ENCODE peak calls at places on chromosomes 1 and 21, in six cellular contexts. N, B, O, C, Q and W are unnamed samples.

GRCh38 chr1:18798533-18799445 is 60.7 kb downstream of the TAS1R2 start:
- DNase-seq in N (no peak), B (no peak), O (no peak), C (no peak), Q (no peak), W (no peak)

GRCh38 chr1:43885311-43885801 is 48.2 kb upstream of the ARTN start:
- DNase-seq in N (no peak), B (no peak), O (no peak), C (no peak), Q (no peak), W (no peak)

GRCh38 chr1:98340511-98340910 is 321.0 kb upstream of the SNX7 start:
- DNase-seq in N (no peak), B (no peak), O (no peak), C (no peak), Q (no peak), W (no peak)

GRCh38 chr1:174965006-174965971 is 34.5 kb upstream of the CACYBP start:
- DNase-seq in N (no peak), B (no peak), O (no peak), C (peak; percentile 58), Q (no peak), W (peak; percentile 23)

GRCh38 chr1:201348211-201348566 is 29.3 kb downstream of the TNNT2 start:
- DNase-seq in N (peak; percentile 26), B (peak; percentile 39), O (peak; percentile 74), C (no peak), Q (no peak), W (no peak)

GRCh38 chr1:231841616-231842344 is 215.2 kb downstream of the DISC1 start:
- DNase-seq in N (peak; percentile 90), B (no peak), O (no peak), C (no peak), Q (no peak), W (no peak)

GRCh38 chr1:197198333-197198732 is 51.9 kb upstream of the ASPM start:
- DNase-seq in N (no peak), B (no peak), O (no peak), C (no peak), Q (no peak), W (no peak)

GRCh38 chr1:233599542-233600073 is 14.3 kb upstream of the KCNK1 start:
- DNase-seq in N (no peak), B (no peak), O (no peak), C (no peak), Q (no peak), W (no peak)

GRCh38 chr1:30087465-30087864 is 635.9 kb downstream of the MATN1 start:
- DNase-seq in N (peak; percentile 6), B (no peak), O (no peak), C (no peak), Q (no peak), W (no peak)

GRCh38 chr1:47617381-47618221 is 179.8 kb downstream of the FOXD2 start:
- DNase-seq in N (no peak), B (no peak), O (no peak), C (no peak), Q (peak; percentile 55), W (no peak)

GRCh38 chr1:177629526-177629925 is 340.3 kb downstream of the SEC16B start:
- DNase-seq in N (no peak), B (no peak), O (no peak), C (no peak), Q (no peak), W (no peak)

GRCh38 chr21:39385299-39386145 is 36.6 kb upstream of the HMGN1 start:
- DNase-seq in N (peak; percentile 95), B (peak; percentile 86), O (peak; percentile 94), C (peak; percentile 72), Q (no peak), W (peak; percentile 22)

GRCh38 chr1:232890340-232890953 is 60.0 kb upstream of the NTPCR start:
- DNase-seq in N (no peak), B (no peak), O (no peak), C (no peak), Q (no peak), W (no peak)

DNA sequence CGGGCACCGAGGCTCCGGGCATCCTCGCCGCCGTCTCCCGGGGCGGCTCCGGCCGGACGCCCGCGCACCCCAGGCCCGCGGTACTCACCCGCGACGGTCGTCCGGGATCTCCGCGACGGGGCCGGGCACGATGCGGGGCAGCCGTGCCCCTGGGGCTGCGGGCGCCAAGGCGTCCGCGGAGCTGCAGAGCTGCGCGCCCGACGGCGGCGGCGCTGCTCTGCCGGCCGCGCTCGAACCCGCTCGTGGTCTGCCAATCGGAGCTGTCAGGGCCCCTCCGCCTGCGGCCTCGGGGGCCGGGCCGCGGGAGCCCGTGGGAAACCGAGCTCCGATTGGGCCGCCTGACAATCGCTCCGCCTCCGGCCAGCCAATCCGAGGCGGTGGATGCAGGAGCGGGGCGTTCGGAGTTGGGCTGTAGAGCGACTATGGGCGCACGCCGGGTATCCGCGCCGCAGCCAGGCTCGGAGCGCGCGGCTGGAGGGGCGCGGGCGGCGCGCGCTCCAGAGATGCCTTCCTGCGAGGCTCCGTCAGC is 100.6 kb upstream of the SOD1 start:
- DNase-seq in N (no peak), B (peak; percentile 96), O (peak; percentile 94), C (peak; percentile 84), Q (peak; percentile 89), W (peak; percentile 95)
- H3K27ac ChIP-seq in N (no peak overlapping the region), B (peak overlapping the region; percentile 90), O (no peak overlapping the region), C (no peak overlapping the region), Q (no peak overlapping the region), W (peak overlapping the region; percentile 52)

GRCh38 chr1:244383278-244383884 is 68.3 kb downstream of the ADSS2 start:
- DNase-seq in N (no peak), B (no peak), O (no peak), C (no peak), Q (peak; percentile 9), W (no peak)

GRCh38 chr1:244386595-244386994 is 65.1 kb downstream of the ADSS2 start:
- DNase-seq in N (no peak), B (no peak), O (no peak), C (no peak), Q (no peak), W (no peak)

GRCh38 chr1:244384066-244384465 is 67.6 kb downstream of the ADSS2 start:
- DNase-seq in N (no peak), B (no peak), O (no peak), C (no peak), Q (peak; percentile 13), W (no peak)

GRCh38 chr1:244387415-244387814 is 64.3 kb downstream of the ADSS2 start:
- DNase-seq in N (no peak), B (no peak), O (no peak), C (no peak), Q (no peak), W (no peak)

DNA sequence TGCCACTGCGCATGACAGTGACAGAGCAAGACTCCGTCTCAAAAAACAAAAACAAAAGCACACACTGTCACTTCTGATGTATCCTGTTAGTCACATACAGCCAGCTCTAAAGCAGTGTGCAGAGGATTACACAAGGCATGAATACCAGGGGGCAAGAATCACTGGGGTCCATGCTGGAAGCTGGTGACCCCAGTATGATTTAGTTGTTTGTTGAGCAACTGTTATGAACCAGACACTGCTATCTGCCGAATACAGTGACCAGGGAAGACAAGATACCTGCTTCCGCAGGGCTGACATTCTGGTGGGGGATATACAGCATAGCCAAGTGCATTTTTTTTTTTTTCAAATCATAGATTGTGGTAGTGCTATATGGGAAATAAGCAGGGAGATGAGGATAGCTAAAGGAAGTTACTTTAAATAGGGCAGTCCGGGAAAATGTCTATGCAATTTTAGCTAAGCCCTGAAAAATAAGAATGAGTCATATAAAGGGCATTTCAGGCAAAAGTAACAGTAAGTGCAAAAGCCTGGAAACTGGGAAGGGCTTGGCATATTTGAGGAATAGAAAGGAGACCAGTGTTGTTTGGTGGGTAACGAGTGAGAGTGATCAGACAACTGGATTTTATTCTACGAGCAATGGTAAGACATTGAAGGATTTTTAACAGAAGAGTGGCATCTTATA is 69.7 kb downstream of the ADSS2 start:
- DNase-seq in N (no peak), B (no peak), O (no peak), C (no peak), Q (peak; percentile 5), W (no peak)
- H3K27ac ChIP-seq in N (no peak overlapping the region), B (no peak overlapping the region), O (no peak overlapping the region), C (no peak overlapping the region), Q (no peak overlapping the region), W (no peak overlapping the region)

GRCh38 chr21:44844256-44844655 is 26.4 kb upstream of the SUMO3 start:
- DNase-seq in N (no peak), B (peak; percentile 21), O (peak; percentile 73), C (no peak), Q (no peak), W (no peak)
- H3K27ac ChIP-seq in N (no peak overlapping the region), B (no peak overlapping the region), O (no peak overlapping the region), C (no peak overlapping the region), Q (no peak overlapping the region), W (no peak overlapping the region)

GRCh38 chr1:1927751-1928150 is 8.7 kb upstream of the TMEM52 start:
- DNase-seq in N (no peak), B (no peak), O (peak; percentile 56), C (no peak), Q (no peak), W (no peak)

GRCh38 chr1:1925437-1926345 is 6.6 kb upstream of the TMEM52 start:
- DNase-seq in N (no peak), B (no peak), O (peak; percentile 68), C (no peak), Q (no peak), W (no peak)

GRCh38 chr1:1926346-1926811 is 7.3 kb upstream of the TMEM52 start:
- DNase-seq in N (no peak), B (no peak), O (peak; percentile 64), C (no peak), Q (no peak), W (no peak)

GRCh38 chr1:1928231-1929101 is 9.4 kb upstream of the TMEM52 start:
- DNase-seq in N (no peak), B (no peak), O (peak; percentile 62), C (no peak), Q (no peak), W (no peak)

DNA sequence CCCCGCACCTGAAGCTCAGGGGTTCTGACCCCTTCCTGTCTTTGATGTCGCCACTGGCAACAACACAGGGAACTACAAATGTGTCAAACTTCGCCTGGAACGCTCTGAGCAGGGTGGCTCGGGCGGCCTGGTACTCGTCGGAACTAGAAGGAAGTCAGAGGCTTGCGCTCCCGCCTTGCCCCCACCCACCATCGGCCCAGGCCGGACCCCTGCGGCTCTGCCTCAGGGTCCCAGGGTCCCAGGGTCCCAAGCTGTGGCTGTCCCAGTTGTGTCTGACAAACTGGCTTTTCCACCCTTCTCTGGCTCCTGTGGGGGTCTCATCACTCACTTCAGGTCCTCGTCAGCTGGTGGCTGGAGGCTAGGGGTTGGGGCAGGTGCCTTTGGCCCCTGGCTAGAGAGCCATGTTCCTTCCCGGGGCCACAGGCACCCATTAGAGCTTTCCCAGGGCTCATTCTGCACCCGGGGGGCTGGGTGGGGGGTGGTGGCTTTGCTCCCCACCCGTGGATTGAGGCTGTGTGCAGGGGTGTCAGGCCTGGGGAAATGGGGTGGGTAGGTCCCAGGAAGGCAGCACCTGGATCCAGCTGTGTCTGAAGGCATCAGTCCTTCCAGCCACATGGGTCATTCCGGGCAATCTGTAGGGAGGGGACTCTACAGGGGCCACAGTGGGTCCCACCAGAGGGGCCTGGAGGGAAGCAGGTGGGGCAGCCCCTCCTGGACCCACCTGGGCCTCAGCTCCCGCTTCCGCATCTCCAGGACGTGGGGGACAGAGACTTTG is 8.0 kb upstream of the TMEM52 start:
- DNase-seq in N (no peak), B (no peak), O (no peak), C (no peak), Q (no peak), W (no peak)
- H3K27ac ChIP-seq in N (no peak overlapping the region), B (no peak overlapping the region), O (no peak overlapping the region), C (no peak overlapping the region), Q (no peak overlapping the region), W (no peak overlapping the region)

GRCh38 chr1:188709146-188709545 is 1768.5 kb downstream of the BRINP3 start:
- DNase-seq in N (no peak), B (no peak), O (no peak), C (no peak), Q (no peak), W (no peak)
- H3K27ac ChIP-seq in N (no peak overlapping the region), B (no peak overlapping the region), O (no peak overlapping the region), C (no peak overlapping the region), Q (no peak overlapping the region), W (no peak overlapping the region)